ENCODE peak calls at places on chromosomes 11 and 22, in nine cellular contexts. One of them, this sample, is unnamed.

GRCh38 chr11:117940736-117941135 is 11.5 kb upstream of the TMPRSS13 start:
- DNase-seq in Peyer's patch: no peak
- DNase-seq in HFF-Myc: no peak
- DNase-seq in right cardiac atrium: no peak
- DNase-seq in choroid plexus epithelial cell: no peak
- DNase-seq in mammary epithelial cell: no peak
- DNase-seq in CD4-positive, alpha-beta memory T cell: no peak
- DNase-seq in heart right ventricle: no peak
- DNase-seq in aorta: no peak
- DNase-seq in this sample: no peak

GRCh38 chr22:37233751-37234631 is 10.1 kb downstream of the RAC2 start:
- DNase-seq in right cardiac atrium: peak
- DNase-seq in CD4-positive, alpha-beta memory T cell: no peak
- DNase-seq in aorta: peak
- DNase-seq in HFF-Myc: no peak
- DNase-seq in Peyer's patch: no peak
- DNase-seq in heart right ventricle: no peak
- DNase-seq in choroid plexus epithelial cell: no peak
- DNase-seq in mammary epithelial cell: no peak
- DNase-seq in this sample: no peak

GRCh38 chr11:133228406-133229330 is 303.6 kb downstream of the OPCML start:
- DNase-seq in heart right ventricle: no peak
- DNase-seq in aorta: no peak
- DNase-seq in CD4-positive, alpha-beta memory T cell: no peak
- DNase-seq in right cardiac atrium: peak
- DNase-seq in mammary epithelial cell: no peak
- DNase-seq in choroid plexus epithelial cell: no peak
- DNase-seq in Peyer's patch: peak
- DNase-seq in HFF-Myc: no peak
- DNase-seq in this sample: no peak

GRCh38 chr22:44385781-44386180 is 73.0 kb upstream of the SHISAL1 start:
- DNase-seq in right cardiac atrium: peak
- DNase-seq in heart right ventricle: no peak
- DNase-seq in mammary epithelial cell: no peak
- DNase-seq in choroid plexus epithelial cell: no peak
- DNase-seq in Peyer's patch: no peak
- DNase-seq in CD4-positive, alpha-beta memory T cell: no peak
- DNase-seq in HFF-Myc: no peak
- DNase-seq in aorta: peak
- DNase-seq in this sample: no peak

GRCh38 chr11:78228467-78228866 is 39.7 kb downstream of the USP35 start:
- DNase-seq in aorta: no peak
- DNase-seq in HFF-Myc: peak
- DNase-seq in Peyer's patch: no peak
- DNase-seq in right cardiac atrium: no peak
- DNase-seq in CD4-positive, alpha-beta memory T cell: no peak
- DNase-seq in choroid plexus epithelial cell: peak
- DNase-seq in heart right ventricle: peak
- DNase-seq in mammary epithelial cell: peak
- DNase-seq in this sample: no peak

GRCh38 chr11:73321342-73322110 is 13.4 kb downstream of the ARHGEF17 start:
- DNase-seq in choroid plexus epithelial cell: peak
- DNase-seq in aorta: no peak
- DNase-seq in Peyer's patch: no peak
- DNase-seq in mammary epithelial cell: no peak
- DNase-seq in HFF-Myc: no peak
- DNase-seq in heart right ventricle: peak
- DNase-seq in right cardiac atrium: peak
- DNase-seq in CD4-positive, alpha-beta memory T cell: no peak
- DNase-seq in this sample: no peak

GRCh38 chr11:93251922-93252321 is 54.1 kb upstream of the SLC36A4 start:
- DNase-seq in CD4-positive, alpha-beta memory T cell: no peak
- DNase-seq in right cardiac atrium: no peak
- DNase-seq in mammary epithelial cell: no peak
- DNase-seq in Peyer's patch: no peak
- DNase-seq in heart right ventricle: no peak
- DNase-seq in HFF-Myc: no peak
- DNase-seq in choroid plexus epithelial cell: no peak
- DNase-seq in aorta: no peak
- DNase-seq in this sample: no peak

GRCh38 chr11:93784935-93785360 is 866 bp downstream of the MED17 start:
- DNase-seq in aorta: no peak
- DNase-seq in HFF-Myc: no peak
- DNase-seq in choroid plexus epithelial cell: peak
- DNase-seq in mammary epithelial cell: no peak
- DNase-seq in right cardiac atrium: no peak
- DNase-seq in CD4-positive, alpha-beta memory T cell: no peak
- DNase-seq in Peyer's patch: no peak
- DNase-seq in heart right ventricle: no peak
- DNase-seq in this sample: no peak

GRCh38 chr22:19665784-19666662 is 48.3 kb upstream of the SEPTIN5 start:
- DNase-seq in CD4-positive, alpha-beta memory T cell: no peak
- DNase-seq in heart right ventricle: no peak
- DNase-seq in right cardiac atrium: no peak
- DNase-seq in Peyer's patch: no peak
- DNase-seq in HFF-Myc: no peak
- DNase-seq in choroid plexus epithelial cell: no peak
- DNase-seq in aorta: no peak
- DNase-seq in mammary epithelial cell: no peak
- DNase-seq in this sample: no peak

GRCh38 chr22:25475554-25476022 is 88.9 kb upstream of the GRK3 start:
- DNase-seq in heart right ventricle: peak
- DNase-seq in mammary epithelial cell: no peak
- DNase-seq in CD4-positive, alpha-beta memory T cell: no peak
- DNase-seq in HFF-Myc: peak
- DNase-seq in aorta: no peak
- DNase-seq in Peyer's patch: no peak
- DNase-seq in right cardiac atrium: no peak
- DNase-seq in choroid plexus epithelial cell: peak
- DNase-seq in this sample: no peak

GRCh38 chr11:104339383-104339831 is 175.5 kb upstream of the PDGFD start:
- DNase-seq in CD4-positive, alpha-beta memory T cell: no peak
- DNase-seq in HFF-Myc: no peak
- DNase-seq in Peyer's patch: no peak
- DNase-seq in choroid plexus epithelial cell: no peak
- DNase-seq in right cardiac atrium: no peak
- DNase-seq in heart right ventricle: no peak
- DNase-seq in mammary epithelial cell: no peak
- DNase-seq in aorta: no peak
- DNase-seq in this sample: no peak

GRCh38 chr22:43238526-43239006 is 51.6 kb upstream of the TTLL12 start:
- DNase-seq in HFF-Myc: no peak
- DNase-seq in heart right ventricle: peak
- DNase-seq in aorta: no peak
- DNase-seq in mammary epithelial cell: no peak
- DNase-seq in right cardiac atrium: peak
- DNase-seq in choroid plexus epithelial cell: no peak
- DNase-seq in CD4-positive, alpha-beta memory T cell: no peak
- DNase-seq in Peyer's patch: no peak
- DNase-seq in this sample: no peak

GRCh38 chr11:113591122-113591521 is 115.0 kb downstream of the TMPRSS5 start:
- DNase-seq in mammary epithelial cell: no peak
- DNase-seq in choroid plexus epithelial cell: no peak
- DNase-seq in HFF-Myc: no peak
- DNase-seq in Peyer's patch: no peak
- DNase-seq in CD4-positive, alpha-beta memory T cell: no peak
- DNase-seq in right cardiac atrium: no peak
- DNase-seq in heart right ventricle: no peak
- DNase-seq in aorta: no peak
- DNase-seq in this sample: no peak

GRCh38 chr11:125138966-125139365 is 25.6 kb upstream of the PKNOX2 start:
- DNase-seq in aorta: no peak
- DNase-seq in mammary epithelial cell: no peak
- DNase-seq in choroid plexus epithelial cell: no peak
- DNase-seq in heart right ventricle: no peak
- DNase-seq in Peyer's patch: no peak
- DNase-seq in HFF-Myc: no peak
- DNase-seq in CD4-positive, alpha-beta memory T cell: no peak
- DNase-seq in right cardiac atrium: no peak
- DNase-seq in this sample: no peak

GRCh38 chr11:6297831-6298230 is 22.5 kb downstream of the CAVIN3 start:
- DNase-seq in right cardiac atrium: no peak
- DNase-seq in heart right ventricle: no peak
- DNase-seq in mammary epithelial cell: no peak
- DNase-seq in choroid plexus epithelial cell: peak
- DNase-seq in aorta: no peak
- DNase-seq in Peyer's patch: no peak
- DNase-seq in CD4-positive, alpha-beta memory T cell: no peak
- DNase-seq in HFF-Myc: no peak
- DNase-seq in this sample: no peak

GRCh38 chr11:97972731-97973130 is 1048.0 kb upstream of the CNTN5 start:
- DNase-seq in right cardiac atrium: no peak
- DNase-seq in CD4-positive, alpha-beta memory T cell: peak
- DNase-seq in choroid plexus epithelial cell: no peak
- DNase-seq in HFF-Myc: no peak
- DNase-seq in Peyer's patch: no peak
- DNase-seq in heart right ventricle: no peak
- DNase-seq in mammary epithelial cell: no peak
- DNase-seq in aorta: no peak
- DNase-seq in this sample: no peak

GRCh38 chr22:45402466-45402865 is 10.9 kb downstream of the SMC1B start:
- DNase-seq in heart right ventricle: no peak
- DNase-seq in right cardiac atrium: no peak
- DNase-seq in mammary epithelial cell: no peak
- DNase-seq in aorta: no peak
- DNase-seq in choroid plexus epithelial cell: no peak
- DNase-seq in HFF-Myc: no peak
- DNase-seq in Peyer's patch: no peak
- DNase-seq in CD4-positive, alpha-beta memory T cell: no peak
- DNase-seq in this sample: no peak

GRCh38 chr22:37486224-37486845 is at the start of gene MFNG:
- DNase-seq in HFF-Myc: no peak
- DNase-seq in right cardiac atrium: peak
- DNase-seq in choroid plexus epithelial cell: peak
- DNase-seq in mammary epithelial cell: peak
- DNase-seq in Peyer's patch: peak
- DNase-seq in CD4-positive, alpha-beta memory T cell: peak
- DNase-seq in heart right ventricle: peak
- DNase-seq in aorta: peak
- DNase-seq in this sample: peak

GRCh38 chr22:41448189-41448808 is 1.7 kb upstream of the TOB2 start:
- DNase-seq in Peyer's patch: peak
- DNase-seq in choroid plexus epithelial cell: peak
- DNase-seq in CD4-positive, alpha-beta memory T cell: peak
- DNase-seq in heart right ventricle: peak
- DNase-seq in aorta: peak
- DNase-seq in right cardiac atrium: peak
- DNase-seq in HFF-Myc: peak
- DNase-seq in mammary epithelial cell: peak
- DNase-seq in this sample: peak

GRCh38 chr22:44870021-44870420 is 117.6 kb downstream of the ARHGAP8 start:
- DNase-seq in HFF-Myc: no peak
- DNase-seq in aorta: no peak
- DNase-seq in heart right ventricle: no peak
- DNase-seq in right cardiac atrium: no peak
- DNase-seq in choroid plexus epithelial cell: peak
- DNase-seq in Peyer's patch: peak
- DNase-seq in CD4-positive, alpha-beta memory T cell: no peak
- DNase-seq in mammary epithelial cell: peak
- DNase-seq in this sample: no peak

GRCh38 chr11:86798988-86799387 is 1.4 kb upstream of the PRSS23 start:
- DNase-seq in right cardiac atrium: no peak
- DNase-seq in HFF-Myc: no peak
- DNase-seq in Peyer's patch: no peak
- DNase-seq in choroid plexus epithelial cell: peak
- DNase-seq in aorta: peak
- DNase-seq in heart right ventricle: no peak
- DNase-seq in CD4-positive, alpha-beta memory T cell: no peak
- DNase-seq in mammary epithelial cell: no peak
- DNase-seq in this sample: no peak
- H3K4me3 ChIP-seq in right cardiac atrium: no peak
- H3K4me3 ChIP-seq in HFF-Myc: no peak
- H3K4me3 ChIP-seq in Peyer's patch: no peak
- H3K4me3 ChIP-seq in choroid plexus epithelial cell: peak
- H3K4me3 ChIP-seq in aorta: no peak
- H3K4me3 ChIP-seq in heart right ventricle: no peak
- H3K4me3 ChIP-seq in CD4-positive, alpha-beta memory T cell: no peak
- H3K4me3 ChIP-seq in mammary epithelial cell: no peak
- H3K4me3 ChIP-seq in this sample: no peak

DNA sequence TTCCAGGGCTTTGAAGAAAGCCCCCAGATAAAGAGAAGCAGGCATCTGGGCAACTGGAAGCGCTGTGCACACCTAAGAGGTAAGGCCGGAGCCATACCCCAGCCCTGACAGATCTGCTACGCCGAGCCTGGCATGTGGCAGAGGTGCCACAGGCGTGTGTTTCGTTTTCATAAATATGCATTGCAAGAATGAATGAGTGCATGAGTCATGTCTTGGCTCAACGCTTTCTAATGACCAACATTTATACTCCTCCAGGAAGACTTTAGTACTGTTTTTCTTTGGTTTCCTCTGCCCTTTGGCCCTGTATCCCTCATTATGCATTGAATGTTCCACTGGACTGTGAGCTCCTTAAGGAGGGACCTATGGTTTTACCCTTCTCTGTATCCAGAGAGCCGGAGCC is 38.7 kb upstream of the CSNK2A3 start:
- DNase-seq in aorta: peak
- DNase-seq in HFF-Myc: peak
- DNase-seq in heart right ventricle: no peak
- DNase-seq in right cardiac atrium: no peak
- DNase-seq in mammary epithelial cell: peak
- DNase-seq in choroid plexus epithelial cell: peak
- DNase-seq in Peyer's patch: peak
- DNase-seq in CD4-positive, alpha-beta memory T cell: no peak
- DNase-seq in this sample: no peak
- H3K4me3 ChIP-seq in aorta: no peak
- H3K4me3 ChIP-seq in HFF-Myc: no peak
- H3K4me3 ChIP-seq in heart right ventricle: no peak
- H3K4me3 ChIP-seq in right cardiac atrium: no peak
- H3K4me3 ChIP-seq in mammary epithelial cell: no peak
- H3K4me3 ChIP-seq in choroid plexus epithelial cell: no peak
- H3K4me3 ChIP-seq in Peyer's patch: no peak
- H3K4me3 ChIP-seq in CD4-positive, alpha-beta memory T cell: no peak
- H3K4me3 ChIP-seq in this sample: no peak

DNA sequence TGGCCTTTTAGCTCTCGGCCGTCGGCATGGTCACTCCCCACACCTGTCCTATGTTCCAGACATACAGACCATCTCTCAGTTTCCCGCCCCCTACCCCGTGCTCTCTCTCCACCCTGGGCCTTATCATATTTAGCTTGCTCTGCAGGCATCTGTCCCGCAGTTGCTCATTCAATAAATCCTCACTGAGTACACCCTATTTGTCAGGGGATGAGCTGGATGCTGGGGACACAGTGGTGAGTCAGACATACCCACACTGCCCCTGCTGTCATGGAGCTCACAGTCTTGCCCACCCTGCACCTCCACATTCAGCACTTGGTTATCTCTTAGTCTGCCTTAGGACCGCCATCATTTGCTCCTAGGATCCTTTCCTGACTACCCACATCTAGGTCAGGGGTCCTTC is 313.8 kb downstream of the LARGE1 start:
- DNase-seq in HFF-Myc: no peak
- DNase-seq in CD4-positive, alpha-beta memory T cell: no peak
- DNase-seq in mammary epithelial cell: no peak
- DNase-seq in aorta: no peak
- DNase-seq in Peyer's patch: no peak
- DNase-seq in heart right ventricle: no peak
- DNase-seq in choroid plexus epithelial cell: no peak
- DNase-seq in right cardiac atrium: no peak
- DNase-seq in this sample: no peak
- H3K4me3 ChIP-seq in HFF-Myc: no peak
- H3K4me3 ChIP-seq in CD4-positive, alpha-beta memory T cell: no peak
- H3K4me3 ChIP-seq in mammary epithelial cell: no peak
- H3K4me3 ChIP-seq in aorta: no peak
- H3K4me3 ChIP-seq in Peyer's patch: no peak
- H3K4me3 ChIP-seq in heart right ventricle: no peak
- H3K4me3 ChIP-seq in choroid plexus epithelial cell: no peak
- H3K4me3 ChIP-seq in right cardiac atrium: no peak
- H3K4me3 ChIP-seq in this sample: no peak

GRCh38 chr11:57711414-57712255 is at the start of gene MED19:
- DNase-seq in right cardiac atrium: peak
- DNase-seq in choroid plexus epithelial cell: peak
- DNase-seq in CD4-positive, alpha-beta memory T cell: peak
- DNase-seq in HFF-Myc: peak
- DNase-seq in heart right ventricle: peak
- DNase-seq in mammary epithelial cell: peak
- DNase-seq in Peyer's patch: peak
- DNase-seq in aorta: no peak
- DNase-seq in this sample: peak
- H3K4me3 ChIP-seq in right cardiac atrium: peak
- H3K4me3 ChIP-seq in choroid plexus epithelial cell: peak
- H3K4me3 ChIP-seq in CD4-positive, alpha-beta memory T cell: peak
- H3K4me3 ChIP-seq in HFF-Myc: peak
- H3K4me3 ChIP-seq in heart right ventricle: peak
- H3K4me3 ChIP-seq in mammary epithelial cell: peak
- H3K4me3 ChIP-seq in Peyer's patch: peak
- H3K4me3 ChIP-seq in aorta: peak
- H3K4me3 ChIP-seq in this sample: peak